ENCODE peak calls at places on chromosome 11, in four cellular contexts. One of them, this sample, is unnamed. For H3K4me1, the result is how much of the 10 kb centered on the place peaks cover.

GRCh38 chr11:14249121-14249963 is 109.6 kb downstream of the RRAS2 start:
- DNase-seq in psoas muscle: peak
- DNase-seq in PC-3: peak
- DNase-seq in tibial nerve: peak
- DNase-seq in this sample: peak

GRCh38 chr11:12180257-12181205 is 70.1 kb downstream of the MICAL2 start:
- DNase-seq in psoas muscle: no peak
- DNase-seq in PC-3: no peak
- DNase-seq in tibial nerve: no peak
- DNase-seq in this sample: no peak

GRCh38 chr11:125001849-125002248 is 47.8 kb downstream of the CCDC15 start:
- DNase-seq in psoas muscle: no peak
- DNase-seq in PC-3: no peak
- DNase-seq in tibial nerve: no peak
- DNase-seq in this sample: no peak

GRCh38 chr11:132278801-132279574 is 908.6 kb downstream of the NTM start:
- DNase-seq in psoas muscle: no peak
- DNase-seq in PC-3: peak
- DNase-seq in tibial nerve: peak
- DNase-seq in this sample: no peak

GRCh38 chr11:123235117-123235686 is 40.2 kb upstream of the CLMP start:
- DNase-seq in psoas muscle: peak
- DNase-seq in PC-3: peak
- DNase-seq in tibial nerve: peak
- DNase-seq in this sample: peak

GRCh38 chr11:122661182-122661945 is 5.8 kb downstream of the UBASH3B start:
- DNase-seq in psoas muscle: no peak
- DNase-seq in PC-3: peak
- DNase-seq in tibial nerve: no peak
- DNase-seq in this sample: no peak

GRCh38 chr11:73579641-73580434 is 18.1 kb downstream of the FAM168A start:
- DNase-seq in psoas muscle: no peak
- DNase-seq in PC-3: no peak
- DNase-seq in tibial nerve: no peak
- DNase-seq in this sample: no peak

GRCh38 chr11:66119348-66120133 is 49.5 kb downstream of the PACS1 start:
- DNase-seq in psoas muscle: no peak
- DNase-seq in PC-3: peak
- DNase-seq in tibial nerve: no peak
- DNase-seq in this sample: no peak

GRCh38 chr11:109960831-109961230 is 132.4 kb upstream of the ZC3H12C start:
- DNase-seq in psoas muscle: peak
- DNase-seq in PC-3: no peak
- DNase-seq in tibial nerve: peak
- DNase-seq in this sample: no peak

GRCh38 chr11:117747892-117748291 is 49.1 kb downstream of the DSCAML1 start:
- DNase-seq in psoas muscle: no peak
- DNase-seq in PC-3: no peak
- DNase-seq in tibial nerve: no peak
- DNase-seq in this sample: no peak

GRCh38 chr11:118928870-118929495 is 3.3 kb upstream of the BCL9L start:
- DNase-seq in psoas muscle: no peak
- DNase-seq in PC-3: peak
- DNase-seq in tibial nerve: no peak
- DNase-seq in this sample: peak

GRCh38 chr11:86288776-86289507 is 13.1 kb upstream of the HIKESHI start:
- DNase-seq in psoas muscle: no peak
- DNase-seq in PC-3: no peak
- DNase-seq in tibial nerve: no peak
- DNase-seq in this sample: no peak

GRCh38 chr11:44671234-44671633 is 55.5 kb upstream of the TSPAN18 start:
- DNase-seq in psoas muscle: no peak
- DNase-seq in PC-3: no peak
- DNase-seq in tibial nerve: no peak
- DNase-seq in this sample: no peak

GRCh38 chr11:69967484-69967883 is 110.6 kb upstream of the ANO1 start:
- DNase-seq in psoas muscle: no peak
- DNase-seq in PC-3: peak
- DNase-seq in tibial nerve: no peak
- DNase-seq in this sample: no peak

GRCh38 chr11:120482149-120482548 is 29.4 kb upstream of the GRIK4 start:
- DNase-seq in psoas muscle: no peak
- DNase-seq in PC-3: peak
- DNase-seq in tibial nerve: no peak
- DNase-seq in this sample: no peak

GRCh38 chr11:58905716-58906547 is 33.4 kb upstream of the GLYATL1 start:
- DNase-seq in psoas muscle: peak
- DNase-seq in PC-3: peak
- DNase-seq in tibial nerve: peak
- DNase-seq in this sample: no peak

GRCh38 chr11:45204761-45205160 is 58.3 kb downstream of the PRDM11 start:
- DNase-seq in psoas muscle: no peak
- DNase-seq in PC-3: no peak
- DNase-seq in tibial nerve: no peak
- DNase-seq in this sample: no peak

GRCh38 chr11:113242767-113243397 is 71.5 kb upstream of the TTC12 start:
- DNase-seq in psoas muscle: no peak
- DNase-seq in PC-3: no peak
- DNase-seq in tibial nerve: peak
- DNase-seq in this sample: no peak

GRCh38 chr11:45361551-45361950 is 75.4 kb upstream of the SYT13 start:
- DNase-seq in psoas muscle: no peak
- DNase-seq in PC-3: no peak
- DNase-seq in tibial nerve: no peak
- DNase-seq in this sample: no peak

GRCh38 chr11:7597620-7598019 is 75.7 kb downstream of the CYB5R2 start:
- DNase-seq in psoas muscle: no peak
- DNase-seq in PC-3: peak
- DNase-seq in tibial nerve: no peak
- DNase-seq in this sample: peak

DNA sequence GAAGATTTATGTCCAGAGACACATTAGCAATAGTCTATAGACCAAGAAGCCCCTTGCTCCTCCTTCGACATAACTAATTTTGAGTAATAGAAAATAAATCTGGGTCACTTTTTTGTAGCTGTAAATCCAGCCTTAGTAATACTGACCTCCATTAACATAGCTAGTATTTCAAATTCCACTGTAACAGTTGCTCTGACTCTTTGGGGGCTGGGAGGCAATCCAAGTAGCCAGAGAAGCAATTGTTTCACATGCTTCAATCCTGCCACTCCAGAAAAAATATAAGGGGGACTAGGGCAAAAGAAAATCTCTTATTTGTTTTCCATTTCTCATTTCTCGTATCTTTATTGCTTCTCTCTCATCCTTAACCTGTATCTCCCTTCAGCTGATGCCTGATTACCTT is 145.8 kb downstream of the MAML2 start:
- DNase-seq in psoas muscle: no peak
- DNase-seq in PC-3: no peak
- DNase-seq in tibial nerve: no peak
- DNase-seq in this sample: no peak
- H3K4me1 ChIP-seq in psoas muscle: under half
- H3K4me1 ChIP-seq in PC-3: under half
- H3K4me1 ChIP-seq in tibial nerve: under half
- H3K4me1 ChIP-seq in this sample: half or more

GRCh38 chr11:84256618-84257017 is 970.5 kb upstream of the CCDC90B start:
- DNase-seq in psoas muscle: no peak
- DNase-seq in PC-3: no peak
- DNase-seq in tibial nerve: no peak
- DNase-seq in this sample: no peak

GRCh38 chr11:84264066-84264465 is 977.9 kb upstream of the CCDC90B start:
- DNase-seq in psoas muscle: no peak
- DNase-seq in PC-3: no peak
- DNase-seq in tibial nerve: no peak
- DNase-seq in this sample: no peak

GRCh38 chr11:84260862-84261261 is 974.7 kb upstream of the CCDC90B start:
- DNase-seq in psoas muscle: no peak
- DNase-seq in PC-3: no peak
- DNase-seq in tibial nerve: no peak
- DNase-seq in this sample: no peak

GRCh38 chr11:84261707-84262106 is 975.5 kb upstream of the CCDC90B start:
- DNase-seq in psoas muscle: no peak
- DNase-seq in PC-3: no peak
- DNase-seq in tibial nerve: no peak
- DNase-seq in this sample: no peak
- TF ChIP-seq CTCF in psoas muscle: no peak
- TF ChIP-seq CTCF in PC-3: no peak
- TF ChIP-seq CTCF in tibial nerve: no peak
- TF ChIP-seq CTCF in this sample: peak

GRCh38 chr11:15967966-15968365 is 388.4 kb downstream of the SOX6 start:
- DNase-seq in psoas muscle: no peak
- DNase-seq in PC-3: no peak
- DNase-seq in tibial nerve: no peak
- DNase-seq in this sample: no peak
- H3K27ac ChIP-seq in psoas muscle: peak
- H3K27ac ChIP-seq in PC-3: no peak
- H3K27ac ChIP-seq in tibial nerve: peak
- H3K27ac ChIP-seq in this sample: peak

DNA sequence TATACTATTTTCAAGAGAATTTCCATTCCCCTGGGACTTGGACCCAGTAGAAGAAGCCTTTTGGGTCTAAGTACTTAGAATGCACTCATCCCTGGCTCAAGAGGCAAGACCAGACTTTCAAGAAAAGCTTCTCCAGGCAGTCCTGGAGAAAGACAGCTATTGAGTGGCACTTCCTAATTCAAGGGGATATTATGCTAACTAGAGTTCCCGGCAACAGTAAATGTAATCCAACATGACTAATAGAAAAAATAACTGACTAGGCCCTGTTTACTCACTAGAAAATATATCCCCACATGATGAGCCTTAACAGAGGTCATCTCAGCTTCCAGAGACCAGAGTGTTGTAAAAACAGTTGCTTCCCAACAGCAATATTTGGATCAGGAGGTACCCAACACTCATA is 47.2 kb upstream of the AKIP1 start:
- DNase-seq in psoas muscle: no peak
- DNase-seq in PC-3: peak
- DNase-seq in tibial nerve: no peak
- DNase-seq in this sample: no peak
- H3K4me1 ChIP-seq in psoas muscle: under half
- H3K4me1 ChIP-seq in PC-3: under half
- H3K4me1 ChIP-seq in tibial nerve: under half
- H3K4me1 ChIP-seq in this sample: under half

GRCh38 chr11:8934735-8935478 is 2.2 kb upstream of the C11orf16 start:
- DNase-seq in psoas muscle: no peak
- DNase-seq in PC-3: peak
- DNase-seq in tibial nerve: no peak
- DNase-seq in this sample: no peak

GRCh38 chr11:8930456-8931175 is 2.1 kb downstream of the C11orf16 start:
- DNase-seq in psoas muscle: no peak
- DNase-seq in PC-3: no peak
- DNase-seq in tibial nerve: no peak
- DNase-seq in this sample: no peak

GRCh38 chr11:8937159-8937558 is 4.4 kb upstream of the C11orf16 start:
- DNase-seq in psoas muscle: no peak
- DNase-seq in PC-3: no peak
- DNase-seq in tibial nerve: no peak
- DNase-seq in this sample: no peak

GRCh38 chr11:8932564-8933180 is at the start of gene C11orf16:
- DNase-seq in psoas muscle: no peak
- DNase-seq in PC-3: no peak
- DNase-seq in tibial nerve: no peak
- DNase-seq in this sample: no peak

GRCh38 chr11:8933931-8934330 is 1.2 kb upstream of the C11orf16 start:
- DNase-seq in psoas muscle: no peak
- DNase-seq in PC-3: no peak
- DNase-seq in tibial nerve: no peak
- DNase-seq in this sample: no peak
- TF ChIP-seq CTCF in psoas muscle: no peak
- TF ChIP-seq CTCF in PC-3: no peak
- TF ChIP-seq CTCF in tibial nerve: no peak
- TF ChIP-seq CTCF in this sample: no peak

DNA sequence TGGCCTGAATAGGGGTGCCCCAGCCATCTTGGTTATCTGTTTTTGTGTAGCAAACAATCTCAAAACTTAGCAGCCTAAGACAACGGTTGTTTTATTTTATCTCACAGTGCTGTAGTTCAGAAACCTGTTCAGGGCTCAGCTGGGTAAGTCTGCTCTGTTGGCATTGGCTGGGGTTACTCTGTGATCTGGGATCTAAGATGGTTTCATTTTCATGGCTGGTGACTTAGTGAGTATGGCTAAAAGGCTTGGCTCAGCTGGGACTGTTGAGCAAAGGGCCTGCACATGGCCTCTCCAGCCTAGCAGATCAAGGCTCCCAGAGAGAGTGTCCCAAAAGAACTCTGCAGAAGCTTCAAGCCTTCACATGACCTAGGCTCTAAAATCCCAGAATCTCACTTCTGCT is 60.8 kb upstream of the POU2AF1 start:
- DNase-seq in psoas muscle: no peak
- DNase-seq in PC-3: no peak
- DNase-seq in tibial nerve: no peak
- DNase-seq in this sample: no peak
- H3K27ac ChIP-seq in psoas muscle: no peak
- H3K27ac ChIP-seq in PC-3: no peak
- H3K27ac ChIP-seq in tibial nerve: no peak
- H3K27ac ChIP-seq in this sample: no peak

DNA sequence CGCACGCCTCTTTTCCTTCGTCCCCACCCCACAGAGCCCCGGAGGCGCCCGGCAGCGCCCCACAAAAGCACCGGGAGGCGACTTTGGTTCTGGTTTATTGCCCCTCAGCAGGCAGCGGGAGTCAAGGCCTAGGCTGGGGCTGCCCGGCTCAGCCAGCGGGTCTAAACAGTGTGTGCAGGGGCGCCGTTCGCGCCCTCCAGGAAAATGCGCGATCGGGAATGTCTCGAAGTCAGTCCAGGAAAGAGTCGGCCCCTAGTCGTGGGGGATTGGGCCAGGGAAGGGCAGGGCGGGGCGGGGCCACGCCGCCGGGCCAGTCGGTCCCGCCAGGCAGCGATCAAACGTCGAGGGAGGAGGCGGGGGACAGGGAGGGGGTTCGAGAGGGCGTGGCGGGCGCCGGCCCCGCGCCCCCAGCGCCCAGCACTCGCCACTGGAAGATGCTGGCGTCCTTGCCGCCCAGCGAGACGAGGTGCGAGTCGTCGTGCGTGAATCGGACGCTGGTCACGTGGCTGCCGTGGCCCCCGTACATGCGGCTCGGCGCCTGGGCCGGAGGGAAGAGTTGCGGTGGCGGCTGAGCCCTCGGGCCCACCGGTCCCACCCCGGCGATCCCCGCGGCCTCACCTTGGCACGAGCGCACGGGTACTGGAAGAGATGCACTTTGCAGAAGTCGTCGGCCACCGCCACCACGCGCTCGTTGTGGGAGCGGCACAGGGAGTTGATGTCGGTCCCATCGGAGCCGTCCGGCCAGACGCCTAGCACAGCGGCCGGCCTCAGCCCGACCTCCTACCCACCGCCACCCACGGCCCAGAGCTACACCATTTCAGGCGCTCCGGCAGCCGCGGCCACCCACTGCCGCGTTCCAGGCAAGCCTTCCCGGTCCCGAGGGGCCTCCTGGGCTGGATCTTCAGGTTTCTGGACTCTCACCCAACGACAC is 741 bp upstream of the MTA2 start:
- DNase-seq in psoas muscle: peak
- DNase-seq in PC-3: peak
- DNase-seq in tibial nerve: peak
- DNase-seq in this sample: peak
- H3K4me1 ChIP-seq in psoas muscle: under half
- H3K4me1 ChIP-seq in PC-3: under half
- H3K4me1 ChIP-seq in tibial nerve: under half
- H3K4me1 ChIP-seq in this sample: under half